ENCODE peak calls at places on chromosomes 11 and 22, in four cellular contexts. U, O, M and S are unnamed samples.

GRCh38 chr22:28034760-28035401 is 115.8 kb upstream of the PITPNB start:
- DNase-seq in U (peak; percentile 84), O (no peak), M (no peak), S (no peak)

GRCh38 chr11:29802522-29802921 is 214.3 kb downstream of the KCNA4 start:
- DNase-seq in U (no peak), O (no peak), M (no peak), S (no peak)

GRCh38 chr11:3225159-3225758 is 6.6 kb upstream of the MRGPRG start:
- DNase-seq in U (no peak), O (no peak), M (no peak), S (no peak)

GRCh38 chr22:42993651-42994275 is 21.2 kb downstream of the PACSIN2 start:
- DNase-seq in U (no peak), O (no peak), M (peak; percentile 73), S (peak; percentile 80)

GRCh38 chr22:42270178-42270511 is 308 bp downstream of the TCF20 start:
- DNase-seq in U (peak; percentile 51), O (no peak), M (peak; percentile 22), S (peak; percentile 54)

GRCh38 chr11:109320595-109320994 is 101.4 kb upstream of the C11orf87 start:
- DNase-seq in U (no peak), O (no peak), M (peak; percentile 2), S (no peak)

GRCh38 chr22:45645526-45646414 is 25.9 kb upstream of the ATXN10 start:
- DNase-seq in U (peak; percentile 69), O (no peak), M (peak; percentile 77), S (peak; percentile 81)

GRCh38 chr11:134691474-134691873 is 279.4 kb upstream of the B3GAT1 start:
- DNase-seq in U (no peak), O (no peak), M (no peak), S (no peak)

GRCh38 chr11:67364169-67364568 is 9.2 kb downstream of the CLCF1 start:
- DNase-seq in U (no peak), O (no peak), M (no peak), S (no peak)

GRCh38 chr11:14424096-14424495 is 65.1 kb upstream of the RRAS2 start:
- DNase-seq in U (no peak), O (no peak), M (no peak), S (no peak)

GRCh38 chr11:2250485-2250884 is 19.9 kb downstream of the ASCL2 start:
- DNase-seq in U (no peak), O (no peak), M (no peak), S (no peak)

GRCh38 chr22:28222976-28223375 is 303.9 kb upstream of the PITPNB start:
- DNase-seq in U (no peak), O (no peak), M (no peak), S (no peak)

GRCh38 chr11:128924618-128925017 is 18.1 kb downstream of the TP53AIP1 start:
- DNase-seq in U (no peak), O (no peak), M (no peak), S (no peak)

GRCh38 chr11:72456651-72457050 is 22.3 kb upstream of the CLPB start:
- DNase-seq in U (no peak), O (no peak), M (no peak), S (no peak)

GRCh38 chr11:72454791-72455190 is 20.5 kb upstream of the CLPB start:
- DNase-seq in U (peak; percentile 28), O (no peak), M (no peak), S (no peak)

DNA sequence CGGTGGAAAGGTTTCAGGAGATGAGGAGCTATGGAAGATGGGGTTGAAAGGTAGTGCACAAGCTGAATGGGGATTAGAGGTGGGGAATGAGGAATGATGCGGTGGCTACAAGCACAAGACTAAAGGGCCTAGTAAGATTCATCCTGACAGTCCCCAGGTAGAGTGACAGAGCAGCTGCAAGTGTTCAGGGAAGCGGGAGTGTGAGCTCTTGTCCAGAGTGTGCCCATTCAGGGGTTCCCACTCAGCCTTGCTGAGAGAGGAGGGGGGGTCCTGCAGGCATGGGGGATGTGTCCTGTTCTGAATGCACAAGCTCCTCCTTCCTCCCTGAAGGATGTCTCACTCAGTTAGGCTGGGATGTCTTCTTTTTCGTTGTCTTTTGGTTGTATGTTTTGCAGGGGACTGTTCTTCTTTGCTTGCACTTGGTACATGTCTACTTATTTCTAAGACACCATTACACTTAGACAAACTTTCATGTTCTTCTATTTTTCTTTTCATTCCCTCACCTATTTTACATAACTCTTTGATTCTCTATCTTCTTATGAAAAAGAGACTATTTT is 25.8 kb upstream of the CLPB start:
- DNase-seq in U (no peak), O (no peak), M (no peak), S (no peak)
- TF ChIP-seq MAX in U (no peak), O (no peak), M (no peak), S (no peak)

DNA sequence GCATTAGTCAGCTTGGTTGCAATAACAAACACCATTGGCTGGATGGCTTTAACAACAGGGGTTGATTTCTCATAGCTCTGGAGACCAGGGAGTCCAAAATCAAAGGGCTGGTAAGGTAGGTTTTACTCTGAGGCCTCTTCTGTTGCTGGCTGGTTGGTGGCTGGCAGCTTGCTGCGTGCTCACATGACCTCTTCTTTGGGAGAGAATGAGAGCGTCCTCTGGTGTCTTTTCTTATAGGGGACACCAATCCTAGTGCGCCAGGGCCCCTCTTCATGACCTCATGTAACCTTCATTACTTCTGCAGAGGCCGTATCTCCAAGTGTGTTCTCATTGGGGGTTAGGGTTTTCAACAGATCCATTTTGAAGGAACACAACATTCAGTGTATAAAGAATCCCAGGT is 1308.3 kb downstream of the TBC1D22A start:
- DNase-seq in U (peak; percentile 4), O (no peak), M (no peak), S (no peak)
- H3K4me3 ChIP-seq in U (no peak overlapping the region), O (no peak overlapping the region), M (no peak overlapping the region), S (no peak overlapping the region)

GRCh38 chr22:20139391-20140106 is 7.9 kb downstream of the ZDHHC8 start:
- DNase-seq in U (no peak), O (no peak), M (no peak), S (no peak)

GRCh38 chr22:20140521-20140964 is 8.9 kb downstream of the ZDHHC8 start:
- DNase-seq in U (no peak), O (no peak), M (no peak), S (no peak)

GRCh38 chr22:20142711-20143621 is 7.9 kb downstream of the CCDC188 start:
- DNase-seq in U (no peak), O (no peak), M (no peak), S (no peak)

GRCh38 chr22:20140107-20140445 is 8.5 kb downstream of the ZDHHC8 start:
- DNase-seq in U (no peak), O (no peak), M (no peak), S (no peak)

GRCh38 chr22:20141186-20142077 is 9.4 kb downstream of the CCDC188 start:
- DNase-seq in U (no peak), O (no peak), M (no peak), S (no peak)
- TF ChIP-seq MAX in U (no peak), O (no peak), M (no peak), S (no peak)

GRCh38 chr11:66285250-66285947 is 3.5 kb downstream of the YIF1A start:
- DNase-seq in U (no peak), O (no peak), M (no peak), S (no peak)

GRCh38 chr11:66284526-66285078 is 4.3 kb downstream of the YIF1A start:
- DNase-seq in U (no peak), O (no peak), M (no peak), S (no peak)

GRCh38 chr11:66288138-66288865 is 641 bp downstream of the YIF1A start:
- DNase-seq in U (no peak), O (no peak), M (no peak), S (no peak)

GRCh38 chr11:66287256-66288137 is 1.4 kb downstream of the YIF1A start:
- DNase-seq in U (no peak), O (no peak), M (no peak), S (no peak)

GRCh38 chr11:66286699-66287098 is 2.2 kb downstream of the YIF1A start:
- DNase-seq in U (no peak), O (no peak), M (no peak), S (no peak)
- H3K4me3 ChIP-seq in U (no peak overlapping the region), O (no peak overlapping the region), M (no peak overlapping the region), S (no peak overlapping the region)

DNA sequence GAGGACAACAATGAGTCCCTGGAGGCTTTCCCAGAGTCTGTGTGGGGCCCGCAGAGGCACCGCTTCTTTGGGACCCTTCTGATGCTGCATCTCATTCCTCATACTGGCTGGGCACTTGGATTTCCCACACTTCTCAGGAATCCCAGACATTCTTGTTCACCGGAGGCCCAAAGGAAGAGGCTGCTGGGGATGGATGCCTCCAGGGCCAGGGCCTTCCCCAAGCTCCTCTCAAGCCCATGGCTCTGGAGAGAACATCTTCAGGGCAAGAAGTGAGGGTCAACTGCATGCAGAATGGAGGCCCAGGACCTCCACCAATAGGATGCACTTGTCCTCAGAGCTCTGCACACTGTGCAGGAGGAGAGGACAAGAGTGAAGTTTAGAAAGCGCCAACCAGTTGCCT is 34.6 kb downstream of the DKK3 start:
- DNase-seq in U (no peak), O (no peak), M (no peak), S (no peak)
- TF ChIP-seq MAX in U (no peak), O (no peak), M (no peak), S (no peak)

GRCh38 chr11:21066030-21066429 is 396.6 kb downstream of the NELL1 start:
- DNase-seq in U (no peak), O (no peak), M (no peak), S (no peak)
- H3K4me3 ChIP-seq in U (no peak overlapping the region), O (no peak overlapping the region), M (no peak overlapping the region), S (peak overlapping the region; percentile 33)

GRCh38 chr11:76185931-76186401 is 20.3 kb downstream of the WNT11 start:
- DNase-seq in U (no peak), O (no peak), M (no peak), S (no peak)
- TF ChIP-seq MAX in U (no peak), O (no peak), M (no peak), S (no peak)

DNA sequence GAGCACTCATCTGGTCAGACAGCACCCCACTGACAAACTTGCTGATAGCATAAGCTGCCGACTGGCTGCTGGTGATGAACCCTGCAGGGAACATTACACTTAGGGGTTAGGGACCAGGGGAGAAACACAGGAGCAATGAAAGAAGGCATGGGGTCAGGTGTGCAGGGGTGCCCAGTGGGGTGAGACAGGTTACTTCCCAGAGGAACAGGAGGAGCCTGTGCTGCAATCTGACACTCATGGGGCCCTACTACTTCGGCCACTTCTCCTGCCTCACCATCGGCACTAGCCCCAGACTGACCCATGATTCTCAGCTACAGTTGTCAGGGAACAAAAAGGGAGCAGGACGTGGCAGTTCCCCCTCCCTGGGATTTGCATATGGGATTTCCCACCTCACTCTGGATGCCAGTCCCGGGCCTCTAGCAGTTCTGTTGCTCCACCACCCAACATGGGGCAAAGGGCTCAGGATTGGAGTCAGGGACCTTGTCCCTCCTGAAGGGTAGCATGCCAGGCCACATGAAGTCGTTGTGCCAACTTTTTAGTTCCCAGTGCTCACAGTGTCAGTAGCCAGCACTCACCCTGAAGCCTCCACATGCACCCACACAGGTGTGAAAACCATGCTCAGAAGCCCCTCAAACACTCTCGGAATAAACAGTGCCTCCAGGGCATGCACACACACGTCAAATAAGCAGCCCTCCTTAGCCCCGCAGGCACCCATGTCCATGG is 2.2 kb downstream of the SLC37A4 start:
- DNase-seq in U (no peak), O (no peak), M (no peak), S (no peak)
- H3K4me3 ChIP-seq in U (no peak overlapping the region), O (no peak overlapping the region), M (no peak overlapping the region), S (no peak overlapping the region)